ENCODE peak calls at places on chromosomes 6 and 20, in four cellular contexts. A is kidney epithelial cell, Z is psoas muscle, O is hepatocyte. X is an unnamed sample.

GRCh38 chr6:104700371-104701185 is 159.1 kb downstream of the HACE1 start:
- DNase-seq in O (no peak), A (peak), Z (no peak), X (no peak)

GRCh38 chr6:41228616-41229015 is 467 bp downstream of the TREML4 start:
- DNase-seq in O (no peak), Z (no peak), A (no peak), X (no peak)

GRCh38 chr20:2742934-2743559 is 50.5 kb downstream of the EBF4 start:
- DNase-seq in A (peak), O (peak), Z (no peak), X (no peak)

GRCh38 chr20:2822073-2822472 is 5.9 kb downstream of the TMEM239 start:
- DNase-seq in O (no peak), Z (no peak), A (no peak), X (no peak)

GRCh38 chr20:22382742-22383141 is 201.6 kb downstream of the FOXA2 start:
- DNase-seq in O (no peak), A (no peak), Z (no peak), X (no peak)

GRCh38 chr6:157273756-157274088 is 49.6 kb downstream of the TMEM242 start:
- DNase-seq in Z (no peak), O (peak), A (no peak), X (no peak)

GRCh38 chr6:56241106-56241812 is 6.1 kb downstream of the COL21A1 start:
- DNase-seq in Z (no peak), A (no peak), O (no peak), X (no peak)

GRCh38 chr6:47780510-47781356 is 1.1 kb upstream of the OPN5 start:
- DNase-seq in Z (no peak), O (peak), A (peak), X (no peak)

GRCh38 chr6:143901885-143902708 is 37.8 kb downstream of the ZC2HC1B start:
- DNase-seq in O (peak), Z (no peak), A (no peak), X (peak)

DNA sequence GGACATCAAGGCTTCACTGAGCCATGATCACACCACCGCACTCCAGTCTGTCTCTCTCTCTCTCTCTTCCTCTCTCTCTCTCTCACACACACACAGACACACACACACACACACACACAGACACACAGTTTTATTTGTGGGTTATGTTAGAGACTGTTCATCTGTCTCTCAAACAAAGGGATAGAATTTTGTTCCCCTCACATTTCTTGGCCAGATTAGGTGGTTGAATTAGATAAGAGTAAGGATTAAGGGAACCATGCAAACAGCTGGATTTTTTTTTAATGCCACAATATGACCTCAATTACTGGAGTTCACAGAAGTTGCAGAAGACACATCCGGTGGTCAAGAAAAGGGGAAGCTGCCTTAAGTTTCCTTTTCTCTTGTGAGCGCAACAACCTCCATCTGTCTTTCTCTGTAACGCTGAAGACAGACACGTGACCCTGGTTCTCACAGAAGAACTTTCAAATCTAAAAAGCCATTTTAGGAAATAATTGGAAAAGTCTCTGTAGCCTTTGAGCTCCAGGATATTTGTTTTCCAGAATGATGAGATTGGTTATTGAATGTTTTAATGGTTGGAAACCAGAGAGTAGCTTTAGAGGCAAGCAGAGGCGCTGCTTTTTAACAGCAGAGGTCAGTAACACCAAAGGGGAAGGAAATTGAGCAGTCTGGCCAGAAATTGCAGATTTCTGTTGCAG is 33.0 kb upstream of the LGSN start:
- DNase-seq in O (peak), Z (no peak), A (no peak), X (peak)
- TF ChIP-seq CTCF in O (peak), Z (peak), A (peak), X (peak)

GRCh38 chr6:111101987-111102386 is 14.7 kb downstream of the SLC16A10 start:
- DNase-seq in O (no peak), Z (no peak), A (no peak), X (no peak)

GRCh38 chr6:111107589-111107988 is 20.3 kb downstream of the SLC16A10 start:
- DNase-seq in A (no peak), O (no peak), Z (no peak), X (no peak)

DNA sequence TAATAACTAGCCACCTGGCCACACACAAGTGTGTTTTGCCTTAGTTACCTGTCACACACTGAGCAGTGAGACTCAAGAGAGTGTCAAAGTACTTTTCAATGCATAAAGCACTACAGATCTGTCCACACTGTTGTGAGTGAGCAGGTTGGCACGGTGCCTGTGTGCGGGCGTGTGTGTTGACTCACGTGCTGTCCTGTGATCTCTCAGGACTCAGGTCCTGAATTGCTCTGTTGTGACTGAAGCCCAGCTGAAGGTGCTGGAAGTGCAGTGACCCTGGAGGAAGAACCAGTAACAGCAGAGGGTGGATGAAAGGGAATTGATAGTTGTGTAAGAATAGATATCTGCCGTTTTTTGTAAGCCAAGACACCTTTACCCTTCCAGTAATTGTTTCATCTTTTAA is 18.3 kb downstream of the SLC16A10 start:
- DNase-seq in O (peak), A (peak), Z (peak), X (no peak)
- TF ChIP-seq CTCF in O (no peak), A (no peak), Z (peak), X (no peak)

DNA sequence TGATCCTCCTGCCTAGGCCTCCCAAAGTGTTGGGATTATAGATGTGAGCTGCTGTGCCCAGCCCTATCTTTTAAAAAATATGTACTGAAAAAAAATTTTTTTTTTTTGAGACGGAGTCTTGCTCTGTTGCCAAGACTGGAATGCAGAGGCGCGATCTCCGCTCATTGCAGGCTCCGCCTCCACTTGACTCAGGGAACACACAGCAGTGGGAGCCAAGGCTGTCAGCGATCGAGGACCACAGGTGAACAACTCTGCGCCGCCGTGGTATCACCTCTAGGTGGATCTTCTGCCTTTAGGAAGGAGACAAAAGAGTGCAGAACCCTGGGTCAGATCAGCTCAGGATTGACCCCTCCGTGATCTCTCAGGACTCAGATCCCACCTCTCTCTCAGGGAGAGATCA is 13.7 kb downstream of the RAET1E start:
- DNase-seq in Z (no peak), A (no peak), O (peak), X (no peak)
- TF ChIP-seq CTCF in Z (no peak), A (no peak), O (no peak), X (no peak)

DNA sequence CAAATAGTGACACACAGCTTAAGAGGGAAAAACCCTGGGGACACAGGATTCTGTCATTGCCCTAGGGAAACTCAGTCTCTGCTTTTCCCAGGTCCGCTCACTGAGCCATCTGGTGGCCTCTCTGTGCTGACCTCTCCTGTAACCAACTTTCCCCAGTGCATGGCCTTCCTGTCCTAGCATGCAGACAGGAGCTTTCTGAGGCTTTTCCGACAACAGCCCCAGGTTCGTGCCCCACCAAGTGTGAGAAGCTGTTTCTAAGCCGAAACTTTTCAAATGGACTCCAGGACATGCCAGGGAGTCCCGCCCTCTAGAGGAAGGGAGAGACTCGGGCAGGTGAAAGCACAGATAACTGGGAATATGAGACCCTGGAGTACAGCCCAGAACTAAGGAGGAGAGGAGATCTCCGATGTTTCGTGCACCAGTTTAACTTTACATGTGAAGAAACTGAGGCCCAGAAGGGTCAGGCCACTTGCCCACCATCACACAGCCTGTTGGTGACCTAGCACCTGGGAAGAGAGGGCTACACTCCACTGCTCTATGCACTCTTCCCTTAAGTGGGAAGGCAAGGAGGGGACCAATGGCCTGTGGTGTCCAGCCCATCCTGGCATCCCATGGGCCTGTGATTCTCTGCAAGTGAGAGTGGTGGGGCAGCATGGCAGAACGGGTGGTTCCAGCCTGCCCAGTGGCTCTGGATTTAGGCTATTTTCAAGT is 46.2 kb downstream of the RPP40 start:
- DNase-seq in Z (no peak), O (no peak), A (no peak), X (no peak)
- TF ChIP-seq CTCF in Z (peak), O (no peak), A (no peak), X (peak)

GRCh38 chr6:167583412-167583811 is 243.3 kb upstream of the AFDN start:
- DNase-seq in O (no peak), A (no peak), Z (no peak), X (no peak)
- TF ChIP-seq CTCF in O (no peak), A (no peak), Z (no peak), X (no peak)

GRCh38 chr6:26270121-26270861 is 94.7 kb upstream of the BTN3A2 start:
- DNase-seq in O (no peak), Z (no peak), A (no peak), X (no peak)
- TF ChIP-seq CTCF in O (no peak), Z (no peak), A (no peak), X (no peak)